ENCODE peak calls at places on chromosome 15, in nine cellular contexts. U, L, E, S, Z, G, K, F and V are unnamed samples.

GRCh38 chr15:98505611-98506031 is 142.7 kb upstream of the IGF1R start:
- DNase-seq in U (no peak), Z (no peak), S (no peak), E (no peak), K (no peak), F (peak; percentile 76), G (no peak), L (no peak), V (no peak)

GRCh38 chr15:70582143-70582945 is 181.0 kb downstream of the UACA start:
- DNase-seq in F (peak; percentile 88), L (no peak), U (no peak), K (no peak), S (peak; percentile 82), E (no peak), Z (no peak), G (no peak), V (no peak)

GRCh38 chr15:41104234-41104633 is 11.8 kb downstream of the INO80 start:
- DNase-seq in K (no peak), E (no peak), U (no peak), F (peak; percentile 82), Z (no peak), L (no peak), S (peak; percentile 79), G (no peak), V (no peak)

GRCh38 chr15:46685681-46686080 is 1031.6 kb upstream of the SEMA6D start:
- DNase-seq in L (no peak), U (no peak), S (no peak), F (no peak), K (no peak), E (no peak), Z (no peak), G (no peak), V (no peak)

GRCh38 chr15:59632714-59633113 is 21.1 kb downstream of the GCNT3 start:
- DNase-seq in F (no peak), L (no peak), Z (no peak), S (no peak), K (no peak), G (peak; percentile 18), U (no peak), E (peak; percentile 58), V (no peak)

GRCh38 chr15:88634449-88634848 is 4.4 kb upstream of the ISG20 start:
- DNase-seq in Z (no peak), F (no peak), L (no peak), G (no peak), E (no peak), S (no peak), K (no peak), U (no peak), V (no peak)

GRCh38 chr15:87394676-87395075 is 861.9 kb downstream of the NTRK3 start:
- DNase-seq in S (no peak), F (no peak), G (no peak), E (no peak), Z (no peak), L (no peak), U (no peak), K (no peak), V (no peak)

GRCh38 chr15:81795899-81796298 is 249.9 kb downstream of the MEX3B start:
- DNase-seq in Z (no peak), K (no peak), U (no peak), F (no peak), L (no peak), S (no peak), E (no peak), G (no peak), V (no peak)

GRCh38 chr15:56968256-56968655 is 49.8 kb downstream of the TCF12 start:
- DNase-seq in K (no peak), E (no peak), L (no peak), U (no peak), S (no peak), F (no peak), Z (no peak), G (no peak), V (no peak)

GRCh38 chr15:51114437-51115119 is 19.9 kb upstream of the TNFAIP8L3 start:
- DNase-seq in L (no peak), G (no peak), F (peak; percentile 66), K (no peak), E (no peak), S (no peak), Z (no peak), U (no peak), V (no peak)

DNA sequence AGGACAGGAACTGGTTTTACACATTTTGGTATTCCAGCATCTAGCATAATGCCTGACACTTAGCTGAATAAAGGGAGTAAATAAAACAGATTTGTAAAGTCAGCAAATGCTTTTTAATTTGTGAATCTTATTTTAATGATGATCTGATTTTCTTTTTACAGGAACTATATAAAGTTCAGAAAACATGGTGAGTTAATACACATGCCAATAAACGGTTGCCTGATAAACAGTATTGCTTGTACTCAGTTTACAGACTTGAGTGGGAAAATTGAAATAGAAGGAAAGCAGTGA is 1.4 kb downstream of the PSMA4 start:
- DNase-seq in K (no peak), L (no peak), U (no peak), E (no peak), G (no peak), Z (no peak), S (no peak), F (no peak), V (no peak)
- TF ChIP-seq CTCF in K (no peak), L (no peak), U (no peak), E (no peak), G (no peak), Z (no peak), S (no peak), F (no peak), V (no peak)

DNA sequence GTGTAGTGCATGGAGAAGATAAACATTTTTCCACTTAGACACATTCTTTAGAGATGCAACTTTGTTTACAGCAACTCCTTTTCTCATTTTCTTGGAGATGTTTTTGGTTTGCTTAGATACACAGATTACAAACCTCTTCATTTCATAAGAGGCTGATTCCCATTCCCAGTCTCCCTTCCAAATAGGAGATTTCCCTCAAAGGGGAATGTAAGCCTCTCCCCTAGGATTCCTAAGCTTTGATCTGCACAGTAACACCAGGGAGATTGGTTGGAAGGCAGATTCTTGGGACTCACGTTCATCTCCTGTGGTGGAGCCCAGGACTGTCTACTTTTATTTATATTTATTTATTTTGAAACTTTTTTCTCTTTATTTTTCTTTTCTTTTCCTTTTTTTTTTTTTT is 63.2 kb downstream of the MCTP2 start:
- DNase-seq in U (no peak), L (no peak), E (no peak), G (no peak), S (peak; percentile 39), K (no peak), F (no peak), Z (no peak), V (no peak)
- H3K4me1 ChIP-seq in U (peaks cover 46% of the 10 kb centered on the region), L (peaks cover 5% of the 10 kb centered on the region), E (no peaks in the 10 kb centered on the region), G (no peaks in the 10 kb centered on the region), S (peaks cover 4% of the 10 kb centered on the region), K (no peaks in the 10 kb centered on the region), F (no peaks in the 10 kb centered on the region), Z (no peaks in the 10 kb centered on the region), V (peaks cover 21% of the 10 kb centered on the region)

DNA sequence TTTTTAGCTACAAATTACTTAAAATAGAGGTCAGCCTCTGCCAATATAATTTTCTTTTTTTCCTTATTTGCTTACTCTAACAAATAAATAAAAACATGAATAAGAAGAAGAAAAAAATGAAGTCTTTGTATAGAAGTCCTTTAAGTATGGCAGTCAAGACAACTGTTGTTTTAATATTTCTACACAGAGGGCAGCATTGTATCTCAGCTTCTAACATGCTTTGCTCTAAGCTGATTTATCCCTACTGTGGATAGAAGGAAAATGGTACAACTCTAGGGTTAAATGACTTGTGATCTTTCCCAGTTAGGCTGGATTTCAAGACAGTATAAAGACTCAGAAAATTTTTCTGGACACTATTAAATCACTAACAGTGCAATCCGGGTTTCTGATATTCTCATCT is 104.3 kb upstream of the MEIS2 start:
- DNase-seq in Z (no peak), U (no peak), F (no peak), K (no peak), S (no peak), L (no peak), G (peak; percentile 7), E (peak; percentile 7), V (no peak)
- TF ChIP-seq CTCF in Z (no peak), U (no peak), F (no peak), K (no peak), S (no peak), L (no peak), G (peak; percentile 35), E (no peak), V (no peak)

GRCh38 chr15:34865531-34865930 is 70.2 kb upstream of the ACTC1 start:
- DNase-seq in E (no peak), Z (no peak), U (no peak), S (no peak), L (no peak), G (no peak), F (no peak), K (no peak), V (no peak)

DNA sequence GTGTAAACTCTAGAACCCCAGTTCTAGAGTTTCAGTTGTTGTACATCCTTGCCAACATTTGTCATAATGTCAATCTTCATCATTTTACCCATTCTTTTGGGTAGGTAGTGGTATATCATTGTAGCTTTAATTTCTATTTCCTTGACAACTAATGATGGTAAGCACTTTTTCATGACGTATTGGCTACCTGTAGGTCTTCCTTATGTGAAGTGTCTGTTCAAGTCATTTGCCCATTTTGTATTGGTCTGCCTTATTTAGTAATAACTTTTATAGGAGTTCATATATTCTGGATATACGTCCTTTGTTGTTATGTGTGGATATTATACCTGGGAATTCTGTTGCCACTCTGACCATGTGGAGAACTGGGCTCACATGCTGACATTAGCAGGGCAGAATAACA is 73.8 kb upstream of the ACTC1 start:
- DNase-seq in S (no peak), Z (no peak), G (no peak), E (no peak), K (no peak), F (no peak), L (no peak), U (no peak), V (no peak)
- H3K4me1 ChIP-seq in S (no peaks in the 10 kb centered on the region), Z (no peaks in the 10 kb centered on the region), G (no peaks in the 10 kb centered on the region), E (no peaks in the 10 kb centered on the region), K (no peaks in the 10 kb centered on the region), F (no peaks in the 10 kb centered on the region), L (no peaks in the 10 kb centered on the region), U (no peaks in the 10 kb centered on the region), V (no peaks in the 10 kb centered on the region)